ENCODE peak calls at places on chromosomes 7 and 10, in five cellular contexts. F is AG09319, R is GM10248, Q is B cell, E is Calu3. I is an unnamed sample.

GRCh38 chr10:70602665-70603438 is at the start of gene PRF1:
- DNase-seq in F (no peak), R (peak), Q (no peak), E (no peak), I (peak)

GRCh38 chr10:125083576-125083920 is 76.8 kb downstream of the CTBP2 start:
- DNase-seq in F (peak), R (no peak), Q (no peak), E (no peak), I (no peak)

GRCh38 chr10:33345236-33345635 is 10.8 kb upstream of the NRP1 start:
- DNase-seq in F (no peak), R (no peak), Q (no peak), E (no peak), I (no peak)

GRCh38 chr10:17673517-17674051 is 29.6 kb downstream of the STAM start:
- DNase-seq in F (peak), R (no peak), Q (no peak), E (no peak), I (no peak)

GRCh38 chr7:142420554-142421362 is 162.9 kb upstream of the PRSS58 start:
- DNase-seq in F (no peak), R (no peak), Q (no peak), E (peak), I (peak)

GRCh38 chr10:63554666-63555065 is 33.5 kb downstream of the REEP3 start:
- DNase-seq in F (peak), R (peak), Q (peak), E (peak), I (peak)

GRCh38 chr7:42314696-42315095 is 77.7 kb upstream of the GLI3 start:
- DNase-seq in F (no peak), R (no peak), Q (no peak), E (no peak), I (no peak)

GRCh38 chr7:152137476-152138025 is 112.1 kb downstream of the GALNT11 start:
- DNase-seq in F (no peak), R (no peak), Q (no peak), E (no peak), I (no peak)

GRCh38 chr7:5689118-5689517 is 92.3 kb downstream of the RNF216 start:
- DNase-seq in F (no peak), R (no peak), Q (no peak), E (no peak), I (peak)

GRCh38 chr7:128446306-128446705 is 9.4 kb upstream of the HILPDA start:
- DNase-seq in F (no peak), R (no peak), Q (no peak), E (no peak), I (no peak)

GRCh38 chr10:73439055-73439454 is 5.7 kb upstream of the MSS51 start:
- DNase-seq in F (no peak), R (no peak), Q (no peak), E (no peak), I (no peak)

GRCh38 chr10:47349516-47349915 is 1.4 kb downstream of the RBP3 start:
- DNase-seq in F (no peak), R (no peak), Q (no peak), E (no peak), I (no peak)

GRCh38 chr10:61503051-61503450 is 49.9 kb upstream of the TMEM26 start:
- DNase-seq in F (no peak), R (no peak), Q (no peak), E (no peak), I (no peak)

GRCh38 chr10:27457966-27458365 is 46.1 kb upstream of the RAB18 start:
- DNase-seq in F (no peak), R (no peak), Q (no peak), E (no peak), I (no peak)

GRCh38 chr10:43043342-43043772 is 33.5 kb upstream of the RET start:
- DNase-seq in F (no peak), R (no peak), Q (no peak), E (no peak), I (no peak)

GRCh38 chr10:123865350-123865749 is 26.3 kb downstream of the CPXM2 start:
- DNase-seq in F (no peak), R (no peak), Q (no peak), E (no peak), I (no peak)

GRCh38 chr10:131121511-131122035 is 189.9 kb downstream of the TCERG1L start:
- DNase-seq in F (no peak), R (no peak), Q (no peak), E (no peak), I (no peak)

GRCh38 chr7:95963446-95963990 is 191.2 kb downstream of the DYNC1I1 start:
- DNase-seq in F (no peak), R (no peak), Q (no peak), E (no peak), I (no peak)

GRCh38 chr10:103768345-103768744 is 87.0 kb downstream of the SH3PXD2A start:
- DNase-seq in F (no peak), R (no peak), Q (no peak), E (no peak), I (no peak)

GRCh38 chr10:122112625-122113160 is 123.7 kb downstream of the TACC2 start:
- DNase-seq in F (peak), R (peak), Q (no peak), E (peak), I (no peak)

GRCh38 chr7:105934577-105935185 is 28.4 kb upstream of the CDHR3 start:
- DNase-seq in F (peak), R (no peak), Q (peak), E (peak), I (peak)

DNA sequence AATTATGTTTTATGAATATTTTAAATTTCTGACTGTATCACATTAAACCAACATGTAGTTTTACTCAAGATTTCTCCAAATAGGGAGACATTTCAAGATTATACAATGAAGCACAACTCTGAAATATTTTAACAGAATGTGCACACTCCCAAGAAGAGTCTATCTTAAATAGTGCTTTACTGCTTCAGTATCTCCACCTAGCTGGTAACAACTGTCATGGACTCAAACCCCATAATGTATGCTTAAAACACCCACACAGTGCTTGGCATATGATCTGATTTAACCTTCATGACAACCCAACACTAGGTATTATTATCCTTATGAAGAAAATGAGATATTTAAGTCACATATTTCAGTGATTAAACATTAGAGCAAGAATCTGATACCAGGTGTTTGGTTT is 45.9 kb downstream of the ASZ1 start:
- DNase-seq in F (no peak), R (no peak), Q (no peak), E (no peak), I (no peak)
- TF ChIP-seq CTCF in F (no peak), R (peak), Q (no peak), E (no peak), I (no peak)

GRCh38 chr10:133377818-133378250 is 1.2 kb upstream of the PAOX start:
- DNase-seq in F (no peak), R (no peak), Q (no peak), E (no peak), I (no peak)
- TF ChIP-seq CTCF in F (no peak), R (no peak), Q (no peak), E (no peak), I (no peak)

DNA sequence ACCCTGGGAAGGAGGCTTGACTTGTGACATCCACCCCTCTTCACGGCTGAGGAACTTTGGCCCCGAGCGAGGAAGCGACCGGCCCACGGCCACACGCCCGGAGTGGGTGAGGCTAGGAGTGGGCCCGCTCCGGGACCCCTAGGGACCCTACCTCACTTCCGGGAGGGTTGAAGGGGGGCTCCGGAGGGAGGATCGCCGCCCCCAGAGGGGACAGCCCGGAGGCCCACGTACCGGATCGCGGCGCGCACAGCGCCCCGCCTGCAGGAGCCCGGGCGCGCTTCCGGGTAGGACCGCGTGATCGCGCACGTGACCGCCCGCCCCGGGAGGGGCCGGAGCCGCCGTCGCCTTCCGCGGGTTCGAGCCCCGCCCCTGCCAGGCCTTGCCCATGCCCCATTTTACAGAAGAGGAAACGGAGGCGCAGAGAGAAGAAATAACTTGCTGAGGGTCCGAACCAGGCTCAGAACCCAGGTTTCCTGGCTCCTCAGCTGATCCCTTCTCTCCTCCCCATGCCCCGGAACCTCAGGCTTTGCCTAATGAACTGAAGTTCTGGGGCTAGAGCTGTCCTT is at the start of gene HPS1:
- DNase-seq in F (peak), R (peak), Q (peak), E (peak), I (peak)
- TF ChIP-seq CTCF in F (no peak), R (no peak), Q (no peak), E (no peak), I (no peak)

DNA sequence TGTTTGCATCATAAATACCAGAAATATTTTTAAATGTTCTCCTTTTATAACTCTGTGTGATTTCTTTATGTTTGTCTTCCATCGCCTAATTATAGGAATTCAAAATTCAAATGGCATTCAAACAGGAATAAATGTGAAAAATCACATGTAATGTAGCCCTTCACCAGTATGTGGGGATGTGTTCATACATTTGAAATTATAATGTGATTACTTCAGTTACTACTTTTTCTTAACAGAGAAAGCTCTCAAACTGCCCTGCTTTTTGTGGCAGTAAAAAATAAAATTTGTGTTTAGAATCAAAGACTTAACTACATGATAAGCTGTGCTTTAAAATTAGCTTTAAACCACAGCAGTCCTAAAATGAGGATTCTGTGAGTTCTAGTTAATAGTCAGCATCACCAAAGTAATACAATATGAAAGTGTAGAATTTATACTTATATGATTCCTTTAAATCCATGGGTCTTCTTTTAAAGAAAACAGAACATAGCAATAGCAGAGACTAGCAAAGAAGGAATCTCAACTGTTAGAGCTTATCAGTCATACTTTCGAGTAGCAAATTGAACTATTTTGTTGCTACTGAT is 7.8 kb upstream of the HERC4 start:
- DNase-seq in F (no peak), R (no peak), Q (no peak), E (no peak), I (no peak)
- TF ChIP-seq CTCF in F (peak), R (peak), Q (peak), E (peak), I (peak)

GRCh38 chr10:13470270-13470669 is 58.5 kb downstream of the BEND7 start:
- DNase-seq in F (no peak), R (no peak), Q (no peak), E (no peak), I (no peak)
- TF ChIP-seq CTCF in F (no peak), R (no peak), Q (no peak), E (no peak), I (no peak)

GRCh38 chr10:116733566-116733965 is 8.8 kb downstream of the HSPA12A start:
- DNase-seq in F (no peak), R (no peak), Q (no peak), E (no peak), I (no peak)

GRCh38 chr10:116732546-116732945 is 9.8 kb downstream of the HSPA12A start:
- DNase-seq in F (no peak), R (no peak), Q (no peak), E (no peak), I (no peak)

GRCh38 chr10:116729243-116729642 is 13.1 kb downstream of the HSPA12A start:
- DNase-seq in F (no peak), R (no peak), Q (no peak), E (no peak), I (no peak)

GRCh38 chr10:116728526-116729096 is 13.8 kb downstream of the HSPA12A start:
- DNase-seq in F (no peak), R (no peak), Q (no peak), E (no peak), I (no peak)

GRCh38 chr10:116730464-116731260 is 11.7 kb downstream of the HSPA12A start:
- DNase-seq in F (no peak), R (no peak), Q (no peak), E (no peak), I (no peak)
- TF ChIP-seq CTCF in F (no peak), R (no peak), Q (no peak), E (no peak), I (no peak)

GRCh38 chr7:101884671-101885596 is 67.5 kb downstream of the CUX1 start:
- DNase-seq in F (no peak), R (peak), Q (peak), E (no peak), I (peak)

GRCh38 chr7:101879565-101879964 is 62.1 kb downstream of the CUX1 start:
- DNase-seq in F (no peak), R (no peak), Q (no peak), E (no peak), I (no peak)

GRCh38 chr7:101880536-101881443 is 63.4 kb downstream of the CUX1 start:
- DNase-seq in F (no peak), R (no peak), Q (no peak), E (no peak), I (no peak)

GRCh38 chr7:101885597-101885955 is 68.2 kb downstream of the CUX1 start:
- DNase-seq in F (no peak), R (no peak), Q (no peak), E (no peak), I (no peak)

GRCh38 chr7:101882595-101883564 is 65.5 kb downstream of the CUX1 start:
- DNase-seq in F (peak), R (no peak), Q (no peak), E (peak), I (no peak)
- TF ChIP-seq CTCF in F (peak), R (peak), Q (no peak), E (no peak), I (no peak)